ENCODE peak calls at places on chromosomes 5 and 9, in ten cellular contexts. F is ovary; C is lower lobe of right lung; B is upper lobe of left lung; J is choroid plexus epithelial cell; I is GM13976; H is CD4-positive, alpha-beta T cell; V is WTC11; D is foreskin fibroblast; X is AG09319. P is an unnamed sample.

GRCh38 chr5:143469125-143469524 is 65.6 kb upstream of the NR3C1 start:
- DNase-seq in F (no peak), C (no peak), B (no peak), J (no peak), I (no peak), H (no peak), V (no peak), D (no peak), X (no peak), P (no peak)

GRCh38 chr9:69222953-69223352 is 48.9 kb downstream of the TJP2 start:
- DNase-seq in F (no peak), C (no peak), B (no peak), J (no peak), I (no peak), H (no peak), V (no peak), D (no peak), X (no peak), P (no peak)

GRCh38 chr5:175718401-175719108 is 60.7 kb downstream of the HRH2 start:
- DNase-seq in F (no peak), C (peak), B (peak), J (peak), I (no peak), H (peak), V (peak), D (no peak), X (no peak), P (no peak)

GRCh38 chr5:81626524-81626923 is 124.4 kb downstream of the SSBP2 start:
- DNase-seq in F (no peak), C (no peak), B (no peak), J (peak), I (no peak), H (no peak), V (no peak), D (peak), X (peak), P (no peak)

GRCh38 chr5:154467655-154468354 is 10.2 kb downstream of the HAND1 start:
- DNase-seq in F (peak), C (peak), B (peak), J (peak), I (peak), H (peak), V (peak), D (peak), X (no peak), P (peak)

GRCh38 chr5:15914603-15915002 is 265.0 kb downstream of the MARCHF11 start:
- DNase-seq in F (no peak), C (no peak), B (no peak), J (peak), I (no peak), H (no peak), V (no peak), D (peak), X (peak), P (no peak)

GRCh38 chr5:87081511-87082372 is 185.9 kb upstream of the RASA1 start:
- DNase-seq in F (no peak), C (no peak), B (peak), J (no peak), I (peak), H (no peak), V (no peak), D (no peak), X (no peak), P (no peak)

GRCh38 chr5:72302171-72302570 is 17.9 kb downstream of the MRPS27 start:
- DNase-seq in F (no peak), C (no peak), B (no peak), J (no peak), I (no peak), H (no peak), V (peak), D (no peak), X (no peak), P (no peak)

GRCh38 chr5:138632900-138633489 is 57.8 kb upstream of the HSPA9 start:
- DNase-seq in F (peak), C (peak), B (peak), J (peak), I (peak), H (no peak), V (peak), D (peak), X (peak), P (no peak)

GRCh38 chr5:61587120-61587519 is 255.1 kb downstream of the ZSWIM6 start:
- DNase-seq in F (no peak), C (no peak), B (no peak), J (peak), I (no peak), H (no peak), V (no peak), D (no peak), X (no peak), P (no peak)

GRCh38 chr9:26369096-26369495 is 523.5 kb downstream of the CAAP1 start:
- DNase-seq in F (no peak), C (no peak), B (no peak), J (no peak), I (no peak), H (no peak), V (no peak), D (no peak), X (peak), P (no peak)

GRCh38 chr9:98215821-98216220 is 23.4 kb upstream of the CORO2A start:
- DNase-seq in F (no peak), C (no peak), B (no peak), J (no peak), I (no peak), H (no peak), V (peak), D (no peak), X (no peak), P (no peak)

GRCh38 chr5:88660947-88661869 is 221.8 kb downstream of the MEF2C start:
- DNase-seq in F (peak), C (no peak), B (peak), J (peak), I (peak), H (no peak), V (peak), D (peak), X (peak), P (peak)

GRCh38 chr5:66891184-66891925 is 295.2 kb downstream of the MAST4 start:
- DNase-seq in F (no peak), C (no peak), B (peak), J (peak), I (no peak), H (no peak), V (no peak), D (no peak), X (no peak), P (no peak)

GRCh38 chr5:179194941-179195381 is 134.8 kb downstream of the ZNF354C start:
- DNase-seq in F (no peak), C (peak), B (no peak), J (no peak), I (no peak), H (no peak), V (peak), D (no peak), X (no peak), P (no peak)

GRCh38 chr9:105880517-105880916 is 186.2 kb downstream of the TMEM38B start:
- DNase-seq in F (no peak), C (no peak), B (no peak), J (no peak), I (no peak), H (no peak), V (no peak), D (no peak), X (no peak), P (no peak)

GRCh38 chr9:78273761-78274160 is 23.2 kb upstream of the PSAT1 start:
- DNase-seq in F (no peak), C (no peak), B (no peak), J (peak), I (no peak), H (no peak), V (no peak), D (peak), X (no peak), P (no peak)

GRCh38 chr5:55771175-55771655 is 33.4 kb downstream of the DDX4 start:
- DNase-seq in F (no peak), C (no peak), B (no peak), J (peak), I (peak), H (no peak), V (no peak), D (no peak), X (no peak), P (no peak)

GRCh38 chr9:21558627-21559401 is 76.7 kb upstream of the IFNE start:
- DNase-seq in F (no peak), C (no peak), B (no peak), J (peak), I (peak), H (no peak), V (peak), D (no peak), X (no peak), P (no peak)

GRCh38 chr5:53406630-53407316 is 73.7 kb upstream of the FST start:
- DNase-seq in F (no peak), C (no peak), B (no peak), J (peak), I (no peak), H (no peak), V (no peak), D (peak), X (no peak), P (no peak)

GRCh38 chr5:181237758-181238385 is 5.8 kb downstream of the RACK1 start:
- DNase-seq in F (no peak), C (no peak), B (no peak), J (no peak), I (no peak), H (no peak), V (no peak), D (no peak), X (no peak), P (no peak)

GRCh38 chr9:123109540-123110279 is 76.2 kb downstream of the GPR21 start:
- DNase-seq in F (no peak), C (no peak), B (no peak), J (no peak), I (no peak), H (no peak), V (no peak), D (no peak), X (no peak), P (no peak)

GRCh38 chr9:347667-348292 is 133.1 kb downstream of the DOCK8 start:
- DNase-seq in F (no peak), C (no peak), B (no peak), J (peak), I (no peak), H (no peak), V (no peak), D (peak), X (no peak), P (no peak)

GRCh38 chr9:113913426-113914195 is 37.5 kb downstream of the ZNF618 start:
- DNase-seq in F (no peak), C (no peak), B (no peak), J (peak), I (no peak), H (no peak), V (no peak), D (no peak), X (no peak), P (no peak)

GRCh38 chr5:10621837-10622236 is 58.0 kb downstream of the ANKRD33B start:
- DNase-seq in F (no peak), C (no peak), B (no peak), J (no peak), I (peak), H (no peak), V (no peak), D (no peak), X (no peak), P (no peak)

GRCh38 chr9:87160148-87161107 is 213.1 kb upstream of the GAS1 start:
- DNase-seq in F (no peak), C (no peak), B (no peak), J (peak), I (no peak), H (no peak), V (no peak), D (no peak), X (no peak), P (no peak)

GRCh38 chr9:129459550-129460322 is 161.2 kb downstream of the C9orf50 start:
- DNase-seq in F (no peak), C (no peak), B (no peak), J (no peak), I (peak), H (no peak), V (no peak), D (no peak), X (no peak), P (no peak)

GRCh38 chr5:67774796-67775195 is 440.8 kb upstream of the PIK3R1 start:
- DNase-seq in F (no peak), C (no peak), B (no peak), J (no peak), I (no peak), H (no peak), V (no peak), D (no peak), X (no peak), P (no peak)

GRCh38 chr5:96934291-96934694 is 1.6 kb upstream of the LNPEP start:
- DNase-seq in F (no peak), C (no peak), B (no peak), J (no peak), I (no peak), H (no peak), V (no peak), D (no peak), X (no peak), P (no peak)

GRCh38 chr5:117454716-117455212 is 880.1 kb upstream of the SEMA6A start:
- DNase-seq in F (peak), C (peak), B (peak), J (peak), I (peak), H (peak), V (peak), D (no peak), X (no peak), P (no peak)

GRCh38 chr9:33942471-33943083 is 106.1 kb downstream of the UBAP2 start:
- DNase-seq in F (no peak), C (no peak), B (no peak), J (peak), I (no peak), H (no peak), V (no peak), D (peak), X (peak), P (no peak)

GRCh38 chr9:131308452-131308851 is 18.9 kb downstream of the PLPP7 start:
- DNase-seq in F (no peak), C (no peak), B (no peak), J (no peak), I (no peak), H (no peak), V (no peak), D (no peak), X (no peak), P (no peak)

GRCh38 chr9:23587903-23588302 is 238.1 kb downstream of the ELAVL2 start:
- DNase-seq in F (no peak), C (no peak), B (no peak), J (no peak), I (no peak), H (no peak), V (peak), D (no peak), X (no peak), P (no peak)

GRCh38 chr5:113336975-113337374 is 97.8 kb downstream of the TSSK1B start:
- DNase-seq in F (no peak), C (no peak), B (no peak), J (peak), I (no peak), H (no peak), V (peak), D (no peak), X (no peak), P (no peak)

GRCh38 chr5:90792725-90793124 is 234.1 kb downstream of the ADGRV1 start:
- DNase-seq in F (no peak), C (no peak), B (no peak), J (no peak), I (no peak), H (no peak), V (no peak), D (no peak), X (no peak), P (no peak)

GRCh38 chr5:90793183-90793582 is 234.6 kb downstream of the ADGRV1 start:
- DNase-seq in F (no peak), C (no peak), B (no peak), J (no peak), I (no peak), H (no peak), V (no peak), D (no peak), X (no peak), P (no peak)
- TF ChIP-seq CTCF in F (no peak), C (no peak), B (no peak), J (peak), I (no peak), H (no peak), V (no peak), D (peak), X (no peak), P (peak)

GRCh38 chr5:4676934-4677333 is 463.2 kb upstream of the ADAMTS16 start:
- DNase-seq in F (no peak), C (no peak), B (no peak), J (peak), I (no peak), H (no peak), V (no peak), D (no peak), X (no peak), P (no peak)

GRCh38 chr5:4674176-4674575 is 466.0 kb upstream of the ADAMTS16 start:
- DNase-seq in F (no peak), C (no peak), B (no peak), J (no peak), I (no peak), H (no peak), V (no peak), D (no peak), X (no peak), P (no peak)
- TF ChIP-seq CTCF in F (no peak), C (no peak), B (no peak), J (no peak), I (no peak), H (no peak), V (no peak), D (no peak), X (no peak), P (no peak)

DNA sequence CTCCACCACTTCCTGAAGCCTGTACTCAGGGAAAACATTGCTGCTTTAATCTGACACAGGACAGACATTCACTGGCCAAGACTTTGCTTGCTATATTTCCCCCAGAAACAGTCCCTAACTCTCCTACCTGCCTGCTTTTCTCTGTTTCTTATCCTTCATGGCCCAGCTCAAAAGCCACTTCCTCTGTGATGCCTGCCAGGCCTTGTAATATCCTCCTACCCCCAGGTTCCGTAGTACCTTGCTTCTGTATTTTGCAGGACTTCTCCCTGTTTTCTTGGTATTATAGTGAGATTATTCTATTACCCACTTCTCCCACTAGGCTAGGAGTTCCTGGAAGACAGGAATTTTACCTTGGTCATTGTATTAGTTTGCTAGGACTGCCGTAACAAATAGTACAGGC is 14.7 kb upstream of the RAB14 start:
- DNase-seq in F (no peak), C (no peak), B (no peak), J (no peak), I (no peak), H (no peak), V (no peak), D (no peak), X (no peak), P (no peak)
- TF ChIP-seq CTCF in F (no peak), C (no peak), B (no peak), J (no peak), I (no peak), H (no peak), V (no peak), D (no peak), X (no peak), P (no peak)

GRCh38 chr9:107484117-107484723 is 5.3 kb downstream of the KLF4 start:
- DNase-seq in F (no peak), C (no peak), B (no peak), J (peak), I (peak), H (no peak), V (peak), D (peak), X (peak), P (no peak)

GRCh38 chr9:107478805-107479204 is 10.8 kb downstream of the KLF4 start:
- DNase-seq in F (no peak), C (no peak), B (no peak), J (no peak), I (no peak), H (no peak), V (no peak), D (no peak), X (no peak), P (no peak)

GRCh38 chr9:107480386-107480789 is 9.2 kb downstream of the KLF4 start:
- DNase-seq in F (peak), C (peak), B (peak), J (peak), I (no peak), H (no peak), V (no peak), D (peak), X (peak), P (no peak)

GRCh38 chr9:107483666-107484065 is 5.9 kb downstream of the KLF4 start:
- DNase-seq in F (no peak), C (no peak), B (no peak), J (no peak), I (no peak), H (no peak), V (no peak), D (no peak), X (no peak), P (no peak)

GRCh38 chr9:107481035-107481434 is 8.5 kb downstream of the KLF4 start:
- DNase-seq in F (no peak), C (no peak), B (no peak), J (peak), I (no peak), H (no peak), V (no peak), D (no peak), X (no peak), P (no peak)
- TF ChIP-seq CTCF in F (no peak), C (peak), B (no peak), J (peak), I (no peak), H (no peak), V (no peak), D (peak), X (no peak), P (peak)

DNA sequence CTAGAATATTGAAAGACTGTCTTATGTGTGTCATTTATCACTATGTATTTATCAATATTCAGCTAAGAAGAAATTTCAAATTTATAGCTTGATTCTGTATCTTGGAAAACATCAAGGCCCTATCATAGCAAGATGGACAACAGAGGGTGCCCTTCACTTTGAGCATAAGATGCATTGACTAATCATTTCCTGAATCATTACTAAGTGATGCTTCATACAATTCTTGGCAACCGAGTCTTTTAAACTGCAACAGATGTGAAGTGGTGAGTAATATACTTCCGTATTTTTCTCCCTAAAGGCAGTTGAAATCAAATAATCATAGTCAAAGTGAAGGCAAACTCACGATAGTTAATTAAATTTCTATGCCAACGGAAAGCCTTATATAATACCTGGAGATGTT is 318.6 kb upstream of the RGMB start:
- DNase-seq in F (no peak), C (no peak), B (no peak), J (peak), I (no peak), H (no peak), V (no peak), D (peak), X (peak), P (no peak)
- TF ChIP-seq CTCF in F (no peak), C (no peak), B (no peak), J (peak), I (no peak), H (no peak), V (no peak), D (peak), X (peak), P (no peak)

GRCh38 chr5:64594601-64595518 is 89.0 kb downstream of the RGS7BP start:
- DNase-seq in F (peak), C (no peak), B (no peak), J (peak), I (no peak), H (no peak), V (peak), D (no peak), X (no peak), P (no peak)
- TF ChIP-seq CTCF in F (no peak), C (peak), B (no peak), J (peak), I (no peak), H (no peak), V (no peak), D (no peak), X (no peak), P (peak)

GRCh38 chr5:59618644-59619043 is 274.9 kb downstream of the PDE4D start:
- DNase-seq in F (no peak), C (no peak), B (no peak), J (no peak), I (no peak), H (no peak), V (no peak), D (no peak), X (no peak), P (no peak)
- TF ChIP-seq CTCF in F (no peak), C (no peak), B (no peak), J (no peak), I (no peak), H (no peak), V (no peak), D (no peak), X (no peak), P (no peak)

DNA sequence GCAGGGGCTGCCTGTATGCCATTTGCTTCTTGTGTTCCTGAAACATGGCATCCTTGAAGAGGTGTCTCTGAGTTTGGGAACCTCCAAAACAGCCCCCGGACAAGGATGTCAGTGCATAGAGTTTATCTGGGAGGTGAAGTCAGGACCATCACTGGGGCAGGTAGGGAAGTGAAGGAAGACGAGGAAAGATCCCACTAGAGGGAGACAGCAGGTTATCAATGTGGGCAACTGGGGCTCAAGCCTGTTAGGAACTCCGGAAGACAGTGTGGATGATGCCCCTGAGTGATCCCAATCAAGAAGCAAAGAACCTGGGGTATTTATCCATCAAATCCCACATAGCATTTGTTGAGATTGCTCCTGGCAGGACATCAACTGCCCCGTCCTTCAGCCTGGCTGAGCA is 233.1 kb downstream of the AGTPBP1 start:
- DNase-seq in F (no peak), C (no peak), B (no peak), J (peak), I (no peak), H (no peak), V (no peak), D (no peak), X (no peak), P (no peak)
- TF ChIP-seq CTCF in F (no peak), C (no peak), B (no peak), J (peak), I (no peak), H (no peak), V (no peak), D (no peak), X (no peak), P (no peak)

P was measured in type B pancreatic cell.